ENCODE peak calls at places on chromosomes 13 and 19, in eight cellular contexts. L is colonic mucosa, Z is astrocyte, G is lower lobe of right lung, B is A549, H is endodermal cell, P is psoas muscle, J is right lobe of liver. K is an unnamed sample.

GRCh38 chr19:56538254-56538760 is 441 bp upstream of the ZFP28 start:
- DNase-seq in L (peak), Z (peak), G (peak), B (peak), H (peak), P (peak), J (peak), K (peak)

GRCh38 chr13:34967851-34968562 is 25.9 kb downstream of the NBEA start:
- DNase-seq in L (no peak), Z (peak), G (no peak), B (no peak), H (no peak), P (no peak), J (no peak), K (no peak)

GRCh38 chr19:18290250-18291018 is 9.0 kb upstream of the JUND start:
- DNase-seq in L (no peak), Z (no peak), G (no peak), B (no peak), H (peak), P (no peak), J (peak), K (no peak)

GRCh38 chr19:17797397-17798201 is 2.7 kb downstream of the B3GNT3 start:
- DNase-seq in L (peak), Z (no peak), G (no peak), B (peak), H (no peak), P (no peak), J (peak), K (peak)

GRCh38 chr19:49677232-49677881 is at the start of gene PRMT1:
- DNase-seq in L (no peak), Z (no peak), G (no peak), B (no peak), H (no peak), P (peak), J (no peak), K (peak)

GRCh38 chr13:67725999-67726398 is 495.9 kb upstream of the PCDH9 start:
- DNase-seq in L (no peak), Z (no peak), G (no peak), B (no peak), H (no peak), P (no peak), J (no peak), K (no peak)

GRCh38 chr19:14459703-14460102 is 15.5 kb downstream of the PTGER1 start:
- DNase-seq in L (no peak), Z (no peak), G (no peak), B (no peak), H (no peak), P (no peak), J (no peak), K (no peak)

GRCh38 chr13:106525865-106526264 is 9.6 kb downstream of the EFNB2 start:
- DNase-seq in L (peak), Z (no peak), G (no peak), B (no peak), H (peak), P (no peak), J (no peak), K (no peak)

GRCh38 chr19:33699754-33700407 is 78.1 kb downstream of the CHST8 start:
- DNase-seq in L (no peak), Z (no peak), G (no peak), B (no peak), H (no peak), P (no peak), J (no peak), K (no peak)

GRCh38 chr13:113225515-113225914 is 16.1 kb downstream of the CUL4A start:
- DNase-seq in L (no peak), Z (no peak), G (no peak), B (no peak), H (no peak), P (no peak), J (no peak), K (no peak)

GRCh38 chr19:18698321-18699167 is 15.1 kb downstream of the CRTC1 start:
- DNase-seq in L (no peak), Z (no peak), G (no peak), B (no peak), H (peak), P (no peak), J (no peak), K (no peak)

GRCh38 chr19:33740811-33741396 is 55.8 kb upstream of the KCTD15 start:
- DNase-seq in L (peak), Z (peak), G (no peak), B (peak), H (peak), P (no peak), J (no peak), K (no peak)

GRCh38 chr19:55620410-55620809 is 4.0 kb downstream of the ZNF784 start:
- DNase-seq in L (no peak), Z (no peak), G (no peak), B (no peak), H (no peak), P (no peak), J (no peak), K (no peak)

GRCh38 chr19:13978721-13979191 is 26.4 kb downstream of the DCAF15 start:
- DNase-seq in L (no peak), Z (no peak), G (no peak), B (no peak), H (no peak), P (no peak), J (no peak), K (no peak)

GRCh38 chr13:50419466-50419865 is 404.2 kb downstream of the KCNRG start:
- DNase-seq in L (no peak), Z (no peak), G (no peak), B (no peak), H (no peak), P (no peak), J (no peak), K (no peak)

GRCh38 chr19:33503791-33504444 is 17.7 kb downstream of the PEPD start:
- DNase-seq in L (no peak), Z (no peak), G (peak), B (no peak), H (no peak), P (no peak), J (peak), K (no peak)

GRCh38 chr13:86591862-86592261 is 792.6 kb upstream of the SLITRK6 start:
- DNase-seq in L (no peak), Z (no peak), G (no peak), B (no peak), H (no peak), P (no peak), J (no peak), K (peak)

GRCh38 chr19:38990949-38991697 is 15.6 kb upstream of the FBXO17 start:
- DNase-seq in L (no peak), Z (no peak), G (peak), B (no peak), H (no peak), P (peak), J (no peak), K (no peak)

GRCh38 chr19:18496167-18496979 is 25.5 kb downstream of the ELL start:
- DNase-seq in L (peak), Z (peak), G (peak), B (no peak), H (no peak), P (no peak), J (peak), K (peak)

GRCh38 chr13:101747039-101747438 is 294.6 kb downstream of the ITGBL1 start:
- DNase-seq in L (no peak), Z (no peak), G (no peak), B (no peak), H (no peak), P (no peak), J (no peak), K (no peak)

GRCh38 chr19:48386981-48387380 is 4.4 kb downstream of the KDELR1 start:
- DNase-seq in L (no peak), Z (no peak), G (no peak), B (no peak), H (no peak), P (no peak), J (no peak), K (no peak)

GRCh38 chr13:20984879-20985278 is 76.5 kb downstream of the LATS2 start:
- DNase-seq in L (no peak), Z (no peak), G (no peak), B (no peak), H (no peak), P (no peak), J (no peak), K (no peak)

GRCh38 chr13:46721054-46721453 is 75.9 kb downstream of the ESD start:
- DNase-seq in L (peak), Z (no peak), G (no peak), B (peak), H (peak), P (peak), J (no peak), K (no peak)

GRCh38 chr13:30734434-30734833 is 909 bp upstream of the ALOX5AP start:
- DNase-seq in L (no peak), Z (peak), G (no peak), B (no peak), H (no peak), P (no peak), J (no peak), K (peak)

GRCh38 chr13:20796791-20797513 is 23.2 kb upstream of the EEF1AKMT1 start:
- DNase-seq in L (no peak), Z (peak), G (no peak), B (no peak), H (no peak), P (no peak), J (no peak), K (no peak)

GRCh38 chr13:112161441-112162301 is 94.7 kb downstream of the SOX1 start:
- DNase-seq in L (no peak), Z (no peak), G (no peak), B (no peak), H (peak), P (no peak), J (no peak), K (no peak)

GRCh38 chr19:45200614-45201013 is 22.0 kb downstream of the BLOC1S3 start:
- DNase-seq in L (no peak), Z (no peak), G (no peak), B (no peak), H (peak), P (no peak), J (no peak), K (no peak)

GRCh38 chr19:17743874-17744273 is 7.4 kb upstream of the FCHO1 start:
- DNase-seq in L (no peak), Z (peak), G (no peak), B (no peak), H (no peak), P (no peak), J (no peak), K (no peak)

GRCh38 chr19:2723345-2723715 is 2.2 kb upstream of the DIRAS1 start:
- DNase-seq in L (no peak), Z (no peak), G (no peak), B (no peak), H (no peak), P (no peak), J (no peak), K (no peak)
- H3K27ac ChIP-seq in L (no peak), Z (no peak), G (no peak), B (peak), H (no peak), P (no peak), J (no peak), K (no peak)

GRCh38 chr19:1166872-1167573 is 7.0 kb downstream of the SBNO2 start:
- DNase-seq in L (no peak), Z (no peak), G (peak), B (no peak), H (no peak), P (no peak), J (peak), K (no peak)
- H3K27ac ChIP-seq in L (no peak), Z (no peak), G (peak), B (no peak), H (no peak), P (no peak), J (no peak), K (no peak)

GRCh38 chr13:40189426-40189825 is 477.0 kb downstream of the FOXO1 start:
- DNase-seq in L (no peak), Z (no peak), G (no peak), B (no peak), H (no peak), P (no peak), J (no peak), K (no peak)

GRCh38 chr13:40189885-40190655 is 476.4 kb downstream of the FOXO1 start:
- DNase-seq in L (no peak), Z (no peak), G (no peak), B (no peak), H (peak), P (no peak), J (no peak), K (no peak)

GRCh38 chr13:40192516-40193257 is 473.8 kb downstream of the FOXO1 start:
- DNase-seq in L (no peak), Z (no peak), G (no peak), B (no peak), H (no peak), P (peak), J (no peak), K (no peak)

GRCh38 chr13:40191186-40191980 is 475.1 kb downstream of the FOXO1 start:
- DNase-seq in L (no peak), Z (peak), G (no peak), B (no peak), H (no peak), P (no peak), J (no peak), K (no peak)

GRCh38 chr13:40190656-40191100 is 475.8 kb downstream of the FOXO1 start:
- DNase-seq in L (no peak), Z (peak), G (no peak), B (no peak), H (no peak), P (peak), J (no peak), K (peak)
- H3K27ac ChIP-seq in L (peak), Z (peak), G (peak), B (no peak), H (peak), P (peak), J (peak), K (peak)

GRCh38 chr13:26163812-26164211 is 58.3 kb downstream of the RNF6 start:
- DNase-seq in L (no peak), Z (no peak), G (no peak), B (no peak), H (no peak), P (no peak), J (no peak), K (no peak)

GRCh38 chr13:26168835-26169234 is 53.3 kb downstream of the RNF6 start:
- DNase-seq in L (no peak), Z (no peak), G (no peak), B (no peak), H (no peak), P (no peak), J (no peak), K (no peak)

DNA sequence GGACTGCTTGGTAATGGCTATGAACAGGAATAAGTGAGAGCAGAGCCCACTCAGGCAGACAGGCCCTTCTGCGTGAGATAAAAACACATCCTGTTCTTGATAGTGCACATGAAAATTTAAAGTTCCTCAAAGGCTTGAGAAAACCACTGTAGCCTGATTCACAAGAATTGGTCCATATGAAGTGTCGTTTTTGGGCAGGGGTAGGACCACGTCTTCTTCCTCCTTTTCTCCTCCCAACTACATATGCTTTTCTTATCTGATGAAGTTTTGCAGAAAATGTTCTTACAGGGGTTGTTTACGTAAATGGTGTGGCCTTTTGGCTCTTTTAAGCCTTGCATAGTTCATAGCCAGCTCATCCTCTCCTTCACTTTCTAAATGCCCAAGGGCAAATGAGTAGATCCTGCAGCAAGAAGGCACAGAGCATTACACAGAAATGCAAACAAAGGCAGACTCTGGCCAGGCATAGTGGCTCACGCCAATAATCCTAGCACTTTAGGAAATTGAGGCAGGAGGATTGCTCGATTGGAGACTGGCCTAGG is 53.8 kb downstream of the RNF6 start:
- DNase-seq in L (no peak), Z (no peak), G (no peak), B (no peak), H (no peak), P (no peak), J (no peak), K (peak)
- H3K27ac ChIP-seq in L (no peak), Z (no peak), G (no peak), B (no peak), H (no peak), P (no peak), J (no peak), K (no peak)

DNA sequence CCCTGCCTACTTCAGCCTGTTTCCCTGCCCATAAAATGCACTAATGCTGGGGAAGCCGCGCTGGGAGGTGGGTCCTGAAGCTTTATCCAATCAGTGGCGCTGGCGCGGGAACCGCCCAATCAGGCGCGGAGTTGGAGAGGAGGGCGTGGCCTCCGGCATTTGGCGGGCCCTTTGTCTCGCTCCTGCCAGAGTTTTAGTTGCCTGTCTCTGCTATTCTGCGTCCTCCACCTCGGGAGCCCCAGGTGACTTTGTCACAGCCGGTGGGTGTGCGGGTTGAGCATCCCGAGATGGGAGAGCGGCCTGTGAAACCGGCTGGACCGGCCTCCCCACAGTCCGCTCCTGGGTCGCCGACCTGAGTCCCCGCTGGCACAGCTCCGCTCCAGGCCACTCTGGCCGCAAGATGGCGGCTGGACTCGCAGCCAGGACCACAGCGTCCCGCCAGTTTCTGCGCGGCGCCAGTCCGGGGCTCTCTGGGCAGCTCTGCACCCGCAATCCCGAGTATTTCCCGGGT is 30.7 kb upstream of the ZNF429 start:
- DNase-seq in L (peak), Z (peak), G (peak), B (no peak), H (peak), P (peak), J (peak), K (no peak)
- H3K27ac ChIP-seq in L (no peak), Z (no peak), G (no peak), B (no peak), H (peak), P (no peak), J (no peak), K (no peak)

GRCh38 chr13:94298346-94298745 is 181.1 kb downstream of the DCT start:
- DNase-seq in L (no peak), Z (no peak), G (no peak), B (no peak), H (peak), P (no peak), J (no peak), K (no peak)
- H3K27ac ChIP-seq in L (no peak), Z (no peak), G (no peak), B (no peak), H (no peak), P (no peak), J (no peak), K (no peak)

GRCh38 chr13:80339841-80340642 is 884 bp downstream of the SPRY2 start:
- DNase-seq in L (peak), Z (peak), G (peak), B (no peak), H (peak), P (peak), J (peak), K (peak)
- H3K27ac ChIP-seq in L (peak), Z (peak), G (peak), B (peak), H (peak), P (peak), J (peak), K (peak)

DNA sequence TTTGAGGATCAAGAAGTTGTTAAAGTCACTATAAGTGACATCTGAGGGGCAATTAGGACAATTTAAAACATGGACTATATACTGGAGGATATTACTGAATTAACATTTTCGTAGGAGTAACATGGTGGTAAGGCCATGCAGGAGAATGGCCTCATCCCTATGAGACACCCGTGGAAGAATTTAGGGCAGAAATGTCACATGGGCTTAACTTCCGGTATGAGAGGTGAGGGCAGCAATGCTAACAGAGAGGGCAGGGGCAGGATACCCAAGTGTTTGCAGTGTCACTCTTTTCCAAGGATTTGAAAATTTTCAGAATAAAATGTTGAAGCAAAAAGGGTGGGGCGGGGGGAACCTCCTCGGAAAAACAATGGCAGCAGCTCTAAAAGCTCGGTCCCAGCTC is 23.6 kb downstream of the RANBP3 start:
- DNase-seq in L (no peak), Z (no peak), G (no peak), B (no peak), H (no peak), P (no peak), J (no peak), K (no peak)
- H3K27ac ChIP-seq in L (peak), Z (peak), G (peak), B (peak), H (peak), P (peak), J (no peak), K (no peak)

K was measured in foreskin keratinocyte.